ENCODE peak calls at places on chromosome X, in seven cellular contexts. A is sigmoid colon, B is esophagus muscularis mucosa, L is GM06990, E is lower lobe of right lung, Y is AG09309, C is keratinocyte. D is an unnamed sample.

GRCh38 chrX:123771449-123772064 is 38.7 kb upstream of the THOC2 start:
- DNase-seq in A (no peak), B (no peak), L (no peak), E (no peak), Y (no peak), C (no peak), D (no peak)

GRCh38 chrX:70998402-70999027 is 67.6 kb upstream of the SLC7A3 start:
- DNase-seq in A (no peak), B (no peak), L (no peak), E (no peak), Y (no peak), C (peak), D (no peak)

GRCh38 chrX:118418811-118419251 is 72.9 kb downstream of the WDR44 start:
- DNase-seq in A (no peak), B (no peak), L (no peak), E (no peak), Y (no peak), C (no peak), D (no peak)

GRCh38 chrX:12332786-12333347 is 194.6 kb downstream of the FRMPD4 start:
- DNase-seq in A (no peak), B (no peak), L (no peak), E (no peak), Y (peak), C (no peak), D (no peak)

GRCh38 chrX:98203800-98204199 is 1320.1 kb downstream of the RPA4 start:
- DNase-seq in A (no peak), B (no peak), L (no peak), E (no peak), Y (no peak), C (no peak), D (no peak)

GRCh38 chrX:117990438-117990837 is 126.2 kb downstream of the KLHL13 start:
- DNase-seq in A (no peak), B (no peak), L (no peak), E (no peak), Y (no peak), C (peak), D (no peak)

GRCh38 chrX:13747836-13748235 is 13.3 kb downstream of the OFD1 start:
- DNase-seq in A (no peak), B (no peak), L (no peak), E (no peak), Y (peak), C (peak), D (no peak)

GRCh38 chrX:57674861-57675260 is 5.2 kb downstream of the NLRP2B start:
- DNase-seq in A (no peak), B (no peak), L (no peak), E (no peak), Y (no peak), C (no peak), D (no peak)

GRCh38 chrX:123083924-123084323 is 100.2 kb upstream of the GRIA3 start:
- DNase-seq in A (no peak), B (no peak), L (no peak), E (no peak), Y (peak), C (no peak), D (no peak)

GRCh38 chrX:1423215-1423614 is 29.5 kb downstream of the ASMTL start:
- DNase-seq in A (peak), B (no peak), L (no peak), E (peak), Y (no peak), C (no peak), D (no peak)

GRCh38 chrX:119635179-119635578 is 29.0 kb upstream of the NKRF start:
- DNase-seq in A (no peak), B (no peak), L (no peak), E (no peak), Y (no peak), C (no peak), D (no peak)

GRCh38 chrX:40244980-40245379 is 147.2 kb upstream of the BCOR start:
- DNase-seq in A (no peak), B (no peak), L (no peak), E (no peak), Y (no peak), C (no peak), D (peak)

GRCh38 chrX:131874300-131874699 is 148.8 kb upstream of the STK26 start:
- DNase-seq in A (no peak), B (no peak), L (no peak), E (no peak), Y (no peak), C (no peak), D (no peak)

GRCh38 chrX:39619182-39620009 is 478.4 kb downstream of the BCOR start:
- DNase-seq in A (no peak), B (no peak), L (no peak), E (no peak), Y (no peak), C (no peak), D (no peak)

GRCh38 chrX:107629533-107629909 is 1.2 kb downstream of the PRPS1 start:
- DNase-seq in A (no peak), B (no peak), L (no peak), E (no peak), Y (no peak), C (no peak), D (no peak)

GRCh38 chrX:2498781-2499302 is 1.9 kb downstream of the DHRSX start:
- DNase-seq in A (no peak), B (no peak), L (no peak), E (no peak), Y (no peak), C (no peak), D (no peak)

GRCh38 chrX:103378990-103379389 is 2.7 kb downstream of the BEX3 start:
- DNase-seq in A (no peak), B (no peak), L (no peak), E (no peak), Y (no peak), C (no peak), D (no peak)

GRCh38 chrX:15475021-15475420 is 18.1 kb downstream of the PIR start:
- DNase-seq in A (no peak), B (no peak), L (no peak), E (no peak), Y (no peak), C (peak), D (no peak)

GRCh38 chrX:102712216-102712966 is at the start of gene GPRASP2:
- DNase-seq in A (peak), B (no peak), L (no peak), E (peak), Y (no peak), C (no peak), D (peak)

GRCh38 chrX:43882294-43882681 is at the start of gene MAOB:
- DNase-seq in A (peak), B (no peak), L (no peak), E (peak), Y (no peak), C (no peak), D (no peak)

GRCh38 chrX:49282647-49283011 is 13.0 kb downstream of the PPP1R3F start:
- DNase-seq in A (peak), B (no peak), L (no peak), E (no peak), Y (no peak), C (no peak), D (no peak)

GRCh38 chrX:107861056-107861455 is 35.4 kb downstream of the MID2 start:
- DNase-seq in A (no peak), B (no peak), L (no peak), E (no peak), Y (no peak), C (no peak), D (no peak)

GRCh38 chrX:12802741-12803140 is 11.5 kb downstream of the PRPS2 start:
- DNase-seq in A (no peak), B (no peak), L (no peak), E (no peak), Y (no peak), C (no peak), D (no peak)

GRCh38 chrX:104112326-104112951 is at the start of gene ZCCHC18:
- DNase-seq in A (peak), B (peak), L (peak), E (peak), Y (no peak), C (no peak), D (peak)

GRCh38 chrX:43655961-43656494 is at the start of gene MAOA:
- DNase-seq in A (peak), B (peak), L (no peak), E (peak), Y (no peak), C (no peak), D (peak)

GRCh38 chrX:80246273-80246672 is 174.0 kb upstream of the TENT5D start:
- DNase-seq in A (no peak), B (no peak), L (no peak), E (no peak), Y (no peak), C (no peak), D (no peak)

GRCh38 chrX:136714626-136715599 is 65.8 kb downstream of the ARHGEF6 start:
- DNase-seq in A (no peak), B (no peak), L (no peak), E (no peak), Y (no peak), C (no peak), D (no peak)

GRCh38 chrX:65516756-65517155 is 17.8 kb downstream of the LAS1L start:
- DNase-seq in A (no peak), B (no peak), L (no peak), E (no peak), Y (no peak), C (no peak), D (no peak)

GRCh38 chrX:118847676-118848075 is 24.1 kb downstream of the ZCCHC12 start:
- DNase-seq in A (no peak), B (no peak), L (no peak), E (no peak), Y (peak), C (no peak), D (peak)

GRCh38 chrX:18422325-18422724 is 3.1 kb upstream of the CDKL5 start:
- DNase-seq in A (no peak), B (no peak), L (no peak), E (no peak), Y (peak), C (no peak), D (no peak)

GRCh38 chrX:54921427-54922021 is 900 bp downstream of the TRO start:
- DNase-seq in A (peak), B (no peak), L (peak), E (no peak), Y (peak), C (no peak), D (peak)

GRCh38 chrX:79728421-79728820 is 286.1 kb upstream of the TBX22 start:
- DNase-seq in A (no peak), B (no peak), L (no peak), E (no peak), Y (no peak), C (no peak), D (no peak)

GRCh38 chrX:128020701-128021100 is 31.5 kb downstream of the ACTRT1 start:
- DNase-seq in A (no peak), B (no peak), L (no peak), E (no peak), Y (no peak), C (peak), D (no peak)

GRCh38 chrX:19670854-19671620 is 155.7 kb upstream of the MAP3K15 start:
- DNase-seq in A (peak), B (no peak), L (no peak), E (no peak), Y (no peak), C (no peak), D (no peak)
- H3K4me3 ChIP-seq in A (no peak), B (no peak), L (no peak), E (no peak), Y (peak), C (peak), D (no peak)

GRCh38 chrX:148309413-148309812 is 191.0 kb upstream of the AFF2 start:
- DNase-seq in A (no peak), B (no peak), L (no peak), E (no peak), Y (no peak), C (no peak), D (no peak)
- H3K4me3 ChIP-seq in A (no peak), B (no peak), L (no peak), E (no peak), Y (no peak), C (no peak), D (no peak)

DNA sequence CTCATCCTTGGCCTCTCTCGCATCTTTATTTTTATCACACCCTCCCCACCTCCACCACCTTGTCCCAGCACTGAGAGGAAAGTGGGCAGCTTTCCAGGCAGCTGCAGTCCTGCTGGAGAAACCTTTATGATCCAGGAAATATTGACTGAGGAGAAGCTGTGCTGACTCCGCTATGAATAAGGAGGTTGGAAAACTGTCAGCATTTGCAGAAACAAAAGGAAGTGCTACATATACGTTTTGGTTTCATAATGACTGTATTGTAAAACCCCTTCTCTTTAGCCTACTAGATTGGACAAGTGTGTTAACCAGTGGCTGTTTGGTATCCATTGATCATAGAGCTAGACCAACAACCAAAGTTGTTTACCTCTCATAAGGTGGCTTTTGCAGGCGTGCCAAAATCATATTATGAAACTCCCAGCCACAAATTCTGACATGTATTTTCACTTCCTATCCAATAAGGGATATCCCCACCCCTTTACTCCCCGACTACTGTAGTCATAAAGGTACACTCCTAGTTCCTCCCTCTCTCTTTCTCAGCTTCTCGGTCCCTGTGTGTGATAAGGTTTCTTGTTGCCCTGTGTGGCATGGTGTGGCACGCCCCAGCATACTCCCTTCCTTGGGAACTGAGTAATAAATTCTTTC is 88.4 kb downstream of the GPR143 start:
- DNase-seq in A (peak), B (no peak), L (peak), E (no peak), Y (no peak), C (no peak), D (no peak)
- H3K4me3 ChIP-seq in A (no peak), B (no peak), L (peak), E (peak), Y (no peak), C (no peak), D (no peak)

GRCh38 chrX:150361777-150362351 is 1.3 kb upstream of the MAMLD1 start:
- DNase-seq in A (peak), B (no peak), L (no peak), E (peak), Y (no peak), C (no peak), D (no peak)
- H3K4me3 ChIP-seq in A (peak), B (peak), L (no peak), E (peak), Y (peak), C (peak), D (peak)

GRCh38 chrX:81259008-81259713 is 57.3 kb downstream of the SH3BGRL start:
- DNase-seq in A (no peak), B (no peak), L (no peak), E (no peak), Y (no peak), C (no peak), D (no peak)
- H3K4me3 ChIP-seq in A (no peak), B (no peak), L (no peak), E (no peak), Y (no peak), C (no peak), D (no peak)

GRCh38 chrX:53081925-53082772 is at the start of gene TSPYL2:
- DNase-seq in A (peak), B (peak), L (peak), E (peak), Y (peak), C (peak), D (peak)
- H3K4me3 ChIP-seq in A (peak), B (peak), L (peak), E (peak), Y (peak), C (peak), D (peak)

GRCh38 chrX:68203656-68204055 is 229.6 kb downstream of the OPHN1 start:
- DNase-seq in A (no peak), B (no peak), L (no peak), E (no peak), Y (no peak), C (no peak), D (no peak)

GRCh38 chrX:68204639-68205038 is 228.7 kb downstream of the OPHN1 start:
- DNase-seq in A (no peak), B (no peak), L (no peak), E (no peak), Y (no peak), C (no peak), D (no peak)

GRCh38 chrX:68209008-68209407 is 224.3 kb downstream of the OPHN1 start:
- DNase-seq in A (no peak), B (no peak), L (no peak), E (no peak), Y (no peak), C (no peak), D (no peak)
- H3K4me3 ChIP-seq in A (no peak), B (no peak), L (no peak), E (no peak), Y (no peak), C (no peak), D (no peak)

GRCh38 chrX:153782871-153783270 is 2.0 kb downstream of the SRPK3 start:
- DNase-seq in A (no peak), B (no peak), L (no peak), E (no peak), Y (no peak), C (no peak), D (no peak)

GRCh38 chrX:153782324-153782723 is 1.5 kb downstream of the SRPK3 start:
- DNase-seq in A (no peak), B (no peak), L (no peak), E (no peak), Y (no peak), C (no peak), D (no peak)

GRCh38 chrX:153781428-153782047 is 697 bp downstream of the SRPK3 start:
- DNase-seq in A (no peak), B (no peak), L (no peak), E (no peak), Y (no peak), C (no peak), D (no peak)

GRCh38 chrX:153779891-153780677 is 757 bp upstream of the SRPK3 start:
- DNase-seq in A (no peak), B (no peak), L (no peak), E (no peak), Y (no peak), C (no peak), D (no peak)

GRCh38 chrX:153780678-153781427 is at the start of gene SRPK3:
- DNase-seq in A (no peak), B (no peak), L (no peak), E (no peak), Y (no peak), C (no peak), D (no peak)
- H3K4me3 ChIP-seq in A (peak), B (peak), L (no peak), E (no peak), Y (no peak), C (no peak), D (no peak)